ENCODE peak calls at places on chromosome 21, in eight cellular contexts. F is H1, D is A549, K is HCT116, Z is HepG2, U is endothelial cell of umbilical vein, R is SK-N-SH, J is GM12878. M is an unnamed sample.

GRCh38 chr21:25313891-25314646 is 293.2 kb downstream of the MRPL39 start:
- DNase-seq in F (no peak), D (no peak), K (no peak), Z (no peak), U (no peak), R (peak), J (no peak), M (peak)

GRCh38 chr21:45209046-45209445 is 78.6 kb downstream of the POFUT2 start:
- DNase-seq in F (no peak), D (no peak), K (no peak), Z (no peak), U (no peak), R (no peak), J (no peak), M (no peak)

GRCh38 chr21:43365611-43366426 is 61.1 kb downstream of the SIK1 start:
- DNase-seq in F (no peak), D (no peak), K (no peak), Z (no peak), U (no peak), R (no peak), J (no peak), M (no peak)

GRCh38 chr21:43913928-43914327 is 48.9 kb downstream of the AGPAT3 start:
- DNase-seq in F (no peak), D (no peak), K (no peak), Z (no peak), U (no peak), R (no peak), J (no peak), M (peak)

GRCh38 chr21:36908260-36908908 is 58.1 kb downstream of the HLCS start:
- DNase-seq in F (no peak), D (no peak), K (no peak), Z (no peak), U (no peak), R (no peak), J (no peak), M (no peak)

GRCh38 chr21:42975886-42976608 is 1.7 kb downstream of the PKNOX1 start:
- DNase-seq in F (no peak), D (no peak), K (no peak), Z (no peak), U (no peak), R (no peak), J (no peak), M (no peak)

GRCh38 chr21:36861924-36862323 is 104.5 kb downstream of the HLCS start:
- DNase-seq in F (no peak), D (no peak), K (no peak), Z (no peak), U (no peak), R (no peak), J (no peak), M (no peak)

GRCh38 chr21:36319767-36320420 is at the start of gene MORC3:
- DNase-seq in F (peak), D (peak), K (peak), Z (peak), U (peak), R (peak), J (peak), M (peak)

GRCh38 chr21:44431300-44431699 is 24.0 kb upstream of the LRRC3 start:
- DNase-seq in F (no peak), D (no peak), K (no peak), Z (no peak), U (no peak), R (no peak), J (no peak), M (no peak)

GRCh38 chr21:44946254-44947041 is 6.6 kb downstream of the SLX9 start:
- DNase-seq in F (no peak), D (no peak), K (no peak), Z (no peak), U (no peak), R (no peak), J (no peak), M (no peak)

GRCh38 chr21:43311303-43311817 is 115.6 kb downstream of the SIK1 start:
- DNase-seq in F (no peak), D (no peak), K (no peak), Z (peak), U (no peak), R (no peak), J (no peak), M (no peak)

GRCh38 chr21:20737227-20737626 is 261.0 kb upstream of the NCAM2 start:
- DNase-seq in F (no peak), D (no peak), K (no peak), Z (no peak), U (no peak), R (no peak), J (no peak), M (no peak)

GRCh38 chr21:24272527-24272938 is 1334.7 kb downstream of the MRPL39 start:
- DNase-seq in F (no peak), D (no peak), K (no peak), Z (no peak), U (no peak), R (no peak), J (no peak), M (no peak)

GRCh38 chr21:38948377-38948776 is 142.6 kb downstream of the ETS2 start:
- DNase-seq in F (no peak), D (no peak), K (no peak), Z (no peak), U (no peak), R (no peak), J (no peak), M (no peak)

GRCh38 chr21:37232274-37233018 is 34.7 kb downstream of the VPS26C start:
- DNase-seq in F (peak), D (no peak), K (no peak), Z (no peak), U (no peak), R (no peak), J (no peak), M (no peak)

GRCh38 chr21:44867999-44868700 is 5.3 kb downstream of the PTTG1IP start:
- DNase-seq in F (no peak), D (no peak), K (no peak), Z (no peak), U (no peak), R (no peak), J (no peak), M (no peak)

GRCh38 chr21:44301961-44302406 is 2.1 kb downstream of the PFKL start:
- DNase-seq in F (no peak), D (no peak), K (no peak), Z (peak), U (no peak), R (no peak), J (no peak), M (no peak)

GRCh38 chr21:35974801-35975200 is 85.5 kb downstream of the SETD4 start:
- DNase-seq in F (no peak), D (no peak), K (peak), Z (peak), U (no peak), R (no peak), J (no peak), M (no peak)

GRCh38 chr21:43204638-43205037 is 35.8 kb downstream of the CRYAA start:
- DNase-seq in F (no peak), D (no peak), K (no peak), Z (no peak), U (no peak), R (no peak), J (no peak), M (no peak)

GRCh38 chr21:39204134-39204533 is 20.9 kb upstream of the PSMG1 start:
- DNase-seq in F (no peak), D (no peak), K (no peak), Z (no peak), U (no peak), R (no peak), J (no peak), M (no peak)

GRCh38 chr21:35783686-35784085 is 276.6 kb downstream of the SETD4 start:
- DNase-seq in F (no peak), D (no peak), K (no peak), Z (no peak), U (no peak), R (no peak), J (no peak), M (no peak)

GRCh38 chr21:38228115-38228514 is 28.7 kb upstream of the KCNJ15 start:
- DNase-seq in F (peak), D (no peak), K (no peak), Z (no peak), U (no peak), R (no peak), J (no peak), M (no peak)

GRCh38 chr21:38507374-38507942 is 9.2 kb upstream of the ERG start:
- DNase-seq in F (no peak), D (no peak), K (no peak), Z (no peak), U (no peak), R (no peak), J (no peak), M (no peak)

GRCh38 chr21:43679951-43680350 is 20.6 kb downstream of the RRP1B start:
- DNase-seq in F (no peak), D (no peak), K (no peak), Z (no peak), U (no peak), R (no peak), J (no peak), M (no peak)

GRCh38 chr21:36156815-36157670 is at the start of gene DOP1B:
- DNase-seq in F (no peak), D (peak), K (no peak), Z (no peak), U (peak), R (no peak), J (no peak), M (peak)

GRCh38 chr21:43884012-43884860 is 19.2 kb downstream of the AGPAT3 start:
- DNase-seq in F (no peak), D (no peak), K (peak), Z (peak), U (peak), R (peak), J (no peak), M (peak)

GRCh38 chr21:41950941-41951408 is 2.8 kb downstream of the C2CD2 start:
- DNase-seq in F (no peak), D (no peak), K (no peak), Z (no peak), U (no peak), R (no peak), J (no peak), M (no peak)
- H3K4me3 ChIP-seq in F (no peak), D (no peak), K (no peak), Z (no peak), U (no peak), R (no peak), J (peak), M (no peak)

DNA sequence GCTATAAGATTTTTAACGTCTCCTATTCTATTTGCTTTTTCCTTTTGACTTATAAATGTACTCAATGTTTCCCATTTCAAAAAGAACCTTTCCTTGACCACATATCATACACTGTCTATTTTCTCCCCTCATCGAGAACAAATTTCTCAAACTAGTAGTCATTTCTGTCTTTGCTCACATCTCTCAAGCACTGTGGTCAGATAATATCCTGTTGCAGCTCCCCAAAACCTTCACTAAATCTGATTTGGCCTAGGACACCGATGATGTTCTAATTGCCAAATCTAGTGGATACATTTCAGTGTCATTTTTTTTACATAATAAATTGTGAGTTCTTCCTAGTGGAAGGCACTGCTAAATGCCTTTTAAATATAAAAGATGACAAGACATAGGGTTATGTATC is 19.4 kb downstream of the CXADR start:
- DNase-seq in F (no peak), D (no peak), K (no peak), Z (no peak), U (no peak), R (no peak), J (no peak), M (no peak)
- TF ChIP-seq MAX in F (no peak), D (no peak), K (no peak), Z (no peak), U (no peak), R (no peak), J (no peak), M (no peak)

GRCh38 chr21:22981819-22982218 is 1983.6 kb downstream of the NCAM2 start:
- DNase-seq in F (no peak), D (no peak), K (no peak), Z (no peak), U (no peak), R (no peak), J (no peak), M (no peak)
- H3K4me3 ChIP-seq in F (no peak), D (no peak), K (no peak), Z (no peak), U (no peak), R (no peak), J (no peak), M (no peak)

GRCh38 chr21:46221664-46222435 is 6.7 kb downstream of the LSS start:
- DNase-seq in F (no peak), D (no peak), K (no peak), Z (no peak), U (no peak), R (no peak), J (no peak), M (no peak)

GRCh38 chr21:46223217-46223616 is 5.4 kb downstream of the LSS start:
- DNase-seq in F (no peak), D (no peak), K (no peak), Z (no peak), U (no peak), R (no peak), J (no peak), M (no peak)

GRCh38 chr21:46220275-46220810 is 8.2 kb downstream of the LSS start:
- DNase-seq in F (no peak), D (no peak), K (no peak), Z (no peak), U (no peak), R (no peak), J (no peak), M (no peak)

GRCh38 chr21:46220847-46221246 is 7.7 kb downstream of the LSS start:
- DNase-seq in F (no peak), D (no peak), K (no peak), Z (no peak), U (no peak), R (no peak), J (no peak), M (no peak)

DNA sequence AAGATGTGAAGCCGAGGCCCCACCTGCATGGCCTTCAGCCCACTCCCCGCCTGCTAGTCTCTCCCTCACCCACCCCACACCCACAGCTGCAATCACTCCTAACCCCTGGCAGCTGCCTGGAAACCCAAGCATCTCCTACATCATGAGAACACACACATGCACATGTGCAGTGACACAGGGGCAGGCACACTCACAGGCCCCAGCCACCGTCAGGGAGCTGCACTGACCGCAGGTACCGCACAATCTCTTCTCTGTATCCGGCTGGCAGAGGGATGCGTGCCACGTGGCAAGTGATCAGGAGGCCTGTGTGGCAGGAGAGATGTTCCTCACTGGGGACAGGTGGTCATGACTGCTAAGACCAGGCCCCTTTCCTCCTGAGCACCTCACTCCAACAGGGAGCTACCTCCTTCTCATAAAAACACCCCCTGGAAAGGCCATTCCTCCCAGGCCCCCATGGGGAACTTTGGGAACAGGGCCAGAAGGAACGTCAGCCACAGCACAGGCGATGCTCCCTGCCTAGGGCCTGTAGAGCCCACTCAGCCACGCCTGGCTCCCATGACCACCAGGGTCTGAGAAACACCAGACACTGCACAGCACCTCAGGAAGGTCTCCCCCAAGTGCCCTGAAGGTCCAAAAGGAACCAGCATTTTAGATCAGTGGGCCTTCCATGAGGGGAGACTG is 6.0 kb downstream of the LSS start:
- DNase-seq in F (no peak), D (no peak), K (no peak), Z (no peak), U (no peak), R (no peak), J (no peak), M (no peak)
- TF ChIP-seq MAX in F (no peak), D (no peak), K (no peak), Z (no peak), U (no peak), R (no peak), J (no peak), M (no peak)

DNA sequence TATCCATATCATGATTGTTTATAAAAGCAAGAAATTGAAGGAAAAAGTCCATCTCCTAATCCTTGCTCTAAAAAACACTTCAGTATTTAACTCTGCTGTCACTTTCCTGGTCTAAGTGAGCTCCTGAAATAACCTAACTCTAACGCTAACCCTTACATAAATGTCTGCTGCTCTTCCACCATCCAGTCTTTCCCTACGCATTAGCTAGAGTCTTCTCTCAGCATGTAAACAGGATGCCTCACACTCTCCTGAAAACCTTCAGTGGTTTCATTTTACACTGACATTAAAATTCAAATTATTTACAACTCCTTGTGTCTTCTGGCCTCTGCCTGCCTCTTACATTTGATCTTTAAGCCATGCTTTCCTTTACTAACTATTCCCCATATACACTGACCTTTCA is 697.6 kb upstream of the CXADR start:
- DNase-seq in F (no peak), D (no peak), K (no peak), Z (no peak), U (no peak), R (no peak), J (no peak), M (no peak)
- H3K4me3 ChIP-seq in F (no peak), D (no peak), K (no peak), Z (no peak), U (no peak), R (no peak), J (no peak), M (no peak)

GRCh38 chr21:17828223-17828622 is 9.1 kb upstream of the C21orf91 start:
- DNase-seq in F (no peak), D (no peak), K (no peak), Z (no peak), U (no peak), R (no peak), J (no peak), M (no peak)
- TF ChIP-seq MAX in F (no peak), D (no peak), K (no peak), Z (no peak), U (no peak), R (no peak), J (no peak), M (no peak)

GRCh38 chr21:33364830-33365229 is 38.4 kb upstream of the IFNGR2 start:
- DNase-seq in F (no peak), D (no peak), K (no peak), Z (no peak), U (no peak), R (no peak), J (no peak), M (no peak)
- H3K4me3 ChIP-seq in F (no peak), D (no peak), K (no peak), Z (no peak), U (no peak), R (no peak), J (no peak), M (no peak)

DNA sequence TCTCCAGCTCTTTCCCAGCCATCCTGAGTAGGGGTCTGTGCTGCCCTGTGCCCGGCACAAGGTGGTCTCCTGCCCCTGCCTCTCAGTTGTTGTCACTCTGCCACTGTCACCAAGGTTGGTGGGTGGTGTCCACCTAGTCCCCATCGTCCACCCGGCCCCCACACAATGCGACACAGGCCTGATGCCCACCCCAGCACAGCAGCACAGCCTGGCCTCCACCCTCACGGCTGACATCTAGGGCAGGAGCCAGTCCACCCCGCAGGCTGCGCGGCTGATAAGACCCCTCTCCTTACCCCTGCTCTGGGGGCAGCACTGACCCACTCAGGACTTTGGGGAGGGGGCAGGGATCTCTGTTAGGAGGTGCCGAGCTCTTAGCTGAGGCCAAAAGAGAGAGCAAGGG is 198.3 kb downstream of the LIPI start:
- DNase-seq in F (no peak), D (no peak), K (no peak), Z (no peak), U (no peak), R (no peak), J (no peak), M (no peak)
- TF ChIP-seq MAX in F (no peak), D (no peak), K (no peak), Z (no peak), U (no peak), R (no peak), J (no peak), M (no peak)

DNA sequence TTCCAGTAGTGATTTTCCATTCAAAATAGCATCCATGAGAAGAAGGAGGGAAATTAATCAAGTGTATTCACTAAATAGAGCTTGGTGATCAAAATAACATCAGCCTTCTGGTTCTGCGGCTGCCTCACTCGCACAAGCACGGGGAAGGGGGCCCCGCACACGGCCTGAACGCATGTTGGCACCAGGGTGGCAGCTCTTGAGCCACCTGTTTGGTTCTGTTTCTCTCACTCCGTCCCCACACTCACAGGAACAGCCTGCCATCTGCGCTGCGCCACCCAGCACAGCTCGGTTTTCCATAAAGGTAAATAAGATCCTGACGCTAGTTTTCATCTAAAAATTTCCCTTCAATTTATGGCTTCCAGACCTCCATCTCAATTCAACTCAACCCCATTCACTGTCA is 49.4 kb downstream of the TIAM1 start:
- DNase-seq in F (no peak), D (no peak), K (no peak), Z (no peak), U (no peak), R (no peak), J (no peak), M (no peak)
- H3K4me3 ChIP-seq in F (no peak), D (no peak), K (no peak), Z (no peak), U (no peak), R (no peak), J (no peak), M (no peak)